ENCODE peak calls at places on chromosomes 16 and 17, in four cellular contexts. N is brain microvascular endothelial cell, C is NCI-H1436, W is AG09319. I is an unnamed sample.

GRCh38 chr17:6713130-6713917 is at the start of gene SLC13A5:
- DNase-seq in W (no peak), N (no peak), C (no peak), I (no peak)

GRCh38 chr16:68031951-68032350 is 8.9 kb downstream of the DUS2 start:
- DNase-seq in W (no peak), N (peak; percentile 11), C (no peak), I (no peak)

GRCh38 chr17:45091778-45092425 is 30.8 kb downstream of the NMT1 start:
- DNase-seq in C (no peak), W (no peak), N (no peak), I (no peak)

GRCh38 chr16:3009568-3010390 is 2.9 kb upstream of the CLDN9 start:
- DNase-seq in C (peak; percentile 17), N (no peak), W (no peak), I (no peak)

GRCh38 chr16:77132051-77132618 is 58.9 kb upstream of the MON1B start:
- DNase-seq in N (no peak), W (no peak), C (no peak), I (no peak)

GRCh38 chr17:78107457-78107856 is 21.1 kb downstream of the TMC6 start:
- DNase-seq in C (no peak), W (peak; percentile 44), N (no peak), I (no peak)

GRCh38 chr17:32159586-32160438 is 17.5 kb downstream of the RHOT1 start:
- DNase-seq in N (no peak), C (no peak), W (no peak), I (no peak)

GRCh38 chr16:69187387-69187890 is 475 bp downstream of the SNTB2 start:
- DNase-seq in N (no peak), C (no peak), W (no peak), I (no peak)

GRCh38 chr16:57045694-57046381 is 46.5 kb upstream of the CPNE2 start:
- DNase-seq in W (peak; percentile 23), C (no peak), N (peak; percentile 66), I (peak; percentile 41)

GRCh38 chr16:1106659-1107058 is 10.6 kb upstream of the C1QTNF8 start:
- DNase-seq in C (no peak), W (no peak), N (no peak), I (no peak)

GRCh38 chr17:58997756-58998553 is 108.7 kb downstream of the TRIM37 start:
- DNase-seq in W (no peak), N (no peak), C (no peak), I (no peak)

GRCh38 chr17:35046740-35047283 is 16.7 kb downstream of the RFFL start:
- DNase-seq in N (peak; percentile 31), W (no peak), C (no peak), I (no peak)

GRCh38 chr17:11803635-11804034 is 193.6 kb downstream of the ZNF18 start:
- DNase-seq in C (no peak), W (no peak), N (no peak), I (no peak)

GRCh38 chr16:31365131-31365865 is 10.3 kb downstream of the ITGAX start:
- DNase-seq in N (no peak), C (no peak), W (no peak), I (no peak)

GRCh38 chr16:14509675-14510132 is 120.4 kb downstream of the PARN start:
- DNase-seq in W (no peak), C (no peak), N (no peak), I (no peak)

GRCh38 chr17:82400830-82401229 is 17.3 kb upstream of the HEXD start:
- DNase-seq in W (no peak), N (no peak), C (no peak), I (no peak)

GRCh38 chr17:7750321-7750821 is 32.8 kb downstream of the DNAH2 start:
- DNase-seq in N (peak; percentile 48), W (peak; percentile 16), C (no peak), I (no peak)

GRCh38 chr16:57579361-57579665 is 36.9 kb downstream of the ADGRG5 start:
- DNase-seq in N (no peak), W (no peak), C (no peak), I (no peak)

GRCh38 chr17:35254107-35254802 is 11.4 kb downstream of the SLFN5 start:
- DNase-seq in W (peak; percentile 92), C (no peak), N (peak; percentile 87), I (no peak)

GRCh38 chr16:87602821-87603683 is 744 bp downstream of the JPH3 start:
- DNase-seq in C (no peak), W (no peak), N (no peak), I (no peak)

GRCh38 chr17:19021622-19022083 is 17.1 kb upstream of the FAM83G start:
- DNase-seq in W (no peak), N (no peak), C (no peak), I (no peak)

GRCh38 chr16:65388592-65388991 is 266.7 kb upstream of the CDH11 start:
- DNase-seq in N (peak; percentile 91), C (no peak), W (peak; percentile 14), I (no peak)

GRCh38 chr17:17757944-17758343 is 76.7 kb downstream of the RAI1 start:
- DNase-seq in N (no peak), C (peak; percentile 72), W (no peak), I (peak; percentile 33)

GRCh38 chr17:64063766-64064224 is 43.4 kb upstream of the ICAM2 start:
- DNase-seq in C (no peak), W (no peak), N (peak; percentile 13), I (no peak)

GRCh38 chr17:32971171-32971570 is 20.5 kb upstream of the SPACA3 start:
- DNase-seq in W (no peak), N (peak; percentile 79), C (no peak), I (no peak)

GRCh38 chr16:2458887-2459646 is 842 bp upstream of the TEDC2 start:
- DNase-seq in W (no peak), C (peak; percentile 10), N (no peak), I (no peak)

GRCh38 chr17:49545811-49546545 is 29.7 kb upstream of the NXPH3 start:
- DNase-seq in W (no peak), C (no peak), N (no peak), I (no peak)

GRCh38 chr17:57985675-57985974 is 2.4 kb downstream of the VEZF1 start:
- DNase-seq in C (no peak), N (no peak), W (no peak), I (no peak)

GRCh38 chr16:4591191-4591590 is 23.5 kb downstream of the UBALD1 start:
- DNase-seq in N (no peak), C (no peak), W (no peak), I (no peak)

GRCh38 chr17:56785997-56786680 is 47.6 kb downstream of the C17orf67 start:
- DNase-seq in W (no peak), C (no peak), N (no peak), I (no peak)

GRCh38 chr17:79975498-79976134 is 60.1 kb downstream of the TBC1D16 start:
- DNase-seq in C (no peak), W (no peak), N (no peak), I (no peak)

GRCh38 chr16:48318630-48319029 is 66.6 kb downstream of the SIAH1 start:
- DNase-seq in W (no peak), N (peak; percentile 59), C (no peak), I (no peak)

I was measured in NCI-H2227 treated with DMSO at 0.1 percent for 48 hours.